ENCODE peak calls at places on chromosomes 13 and 19, in five cellular contexts. M, H, U, N and A are unnamed samples.

GRCh38 chr19:33794578-33795369 is 1.9 kb upstream of the KCTD15 start:
- DNase-seq in M (peak), U (no peak), N (no peak), H (no peak), A (no peak)

GRCh38 chr19:35637165-35637564 is 4.4 kb upstream of the ETV2 start:
- DNase-seq in H (no peak), N (no peak), U (no peak), M (no peak), A (no peak)

GRCh38 chr13:26022538-26023292 is 29.1 kb downstream of the SHISA2 start:
- DNase-seq in H (no peak), U (peak), M (peak), N (no peak), A (no peak)

GRCh38 chr19:40718774-40719391 is 2.0 kb downstream of the ITPKC start:
- DNase-seq in M (peak), N (no peak), U (peak), H (peak), A (no peak)

GRCh38 chr13:111203742-111204386 is 88.8 kb downstream of the ARHGEF7 start:
- DNase-seq in N (no peak), H (no peak), U (no peak), M (no peak), A (no peak)

GRCh38 chr19:18119243-18120105 is 21.9 kb downstream of the MAST3 start:
- DNase-seq in M (no peak), U (no peak), H (no peak), N (peak), A (peak)

GRCh38 chr19:2569596-2570465 is 93.9 kb downstream of the GADD45B start:
- DNase-seq in H (no peak), N (no peak), U (no peak), M (no peak), A (no peak)

GRCh38 chr19:44955500-44956439 is 590 bp downstream of the CLPTM1 start:
- DNase-seq in U (peak), N (no peak), M (no peak), H (no peak), A (no peak)

GRCh38 chr19:772730-773436 is 22.0 kb downstream of the MISP start:
- DNase-seq in U (no peak), N (no peak), H (no peak), M (no peak), A (no peak)

GRCh38 chr19:47036233-47036651 is 12.2 kb downstream of the TMEM160 start:
- DNase-seq in H (no peak), N (no peak), M (no peak), U (no peak), A (no peak)

DNA sequence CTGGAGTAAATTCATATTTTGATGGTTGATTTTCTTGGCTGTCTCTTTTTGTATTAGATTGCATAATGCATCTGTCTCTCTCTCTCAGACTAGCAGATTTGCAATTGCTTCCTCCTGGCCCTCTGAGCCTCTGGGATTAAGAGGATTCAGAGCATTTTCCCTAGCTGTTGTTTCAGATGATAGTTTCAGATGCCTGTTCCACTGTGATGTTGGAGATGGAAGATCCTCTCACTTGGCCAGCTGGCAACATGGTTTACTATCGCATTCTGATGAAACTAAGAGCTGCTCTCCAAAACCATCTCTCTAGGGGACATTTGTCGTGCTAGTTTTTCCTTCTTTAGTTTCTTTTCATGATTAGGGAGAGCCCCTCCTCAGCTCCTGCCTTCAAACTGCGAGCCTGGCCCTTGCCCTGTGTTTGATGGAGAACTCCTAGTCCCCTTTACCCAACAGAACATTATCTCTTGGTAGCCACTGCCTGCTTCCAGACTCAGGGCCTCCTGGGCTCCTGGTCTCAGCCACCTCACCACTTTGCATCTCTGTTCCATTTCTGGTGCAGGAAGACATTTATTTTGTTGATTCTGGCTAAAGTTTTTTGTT is 244.6 kb downstream of the B3GLCT start:
- DNase-seq in U (no peak), M (no peak), H (peak), N (no peak), A (no peak)
- H3K4me3 ChIP-seq in U (no peak), M (no peak), H (no peak), N (no peak), A (no peak)

DNA sequence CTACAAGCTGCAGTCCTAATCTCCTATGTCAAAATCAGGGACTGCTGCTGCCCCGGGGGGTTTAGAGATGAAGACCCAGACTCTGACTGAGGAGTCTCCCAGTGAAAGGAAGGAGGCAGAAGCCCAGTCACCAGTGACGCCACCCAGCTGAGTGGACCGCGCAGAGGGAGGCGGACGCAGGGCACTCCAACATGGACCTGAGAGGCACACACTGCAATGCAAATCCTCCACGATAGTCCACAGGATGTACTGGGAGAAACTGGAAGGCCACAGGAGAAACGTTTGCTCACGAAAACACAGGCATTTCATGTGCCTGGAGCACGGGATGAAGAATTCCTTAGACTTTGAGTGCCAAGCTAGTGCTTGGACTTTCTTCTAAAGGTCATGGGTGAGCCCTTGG is 58.3 kb downstream of the IRS2 start:
- DNase-seq in H (no peak), M (no peak), U (no peak), N (no peak), A (no peak)
- H3K4me3 ChIP-seq in H (no peak), M (no peak), U (no peak), N (no peak), A (no peak)

GRCh38 chr13:106990594-106990993 is 422.7 kb upstream of the ARGLU1 start:
- DNase-seq in N (no peak), H (no peak), M (no peak), U (no peak), A (no peak)
- H3K4me3 ChIP-seq in N (no peak), H (no peak), M (no peak), U (no peak), A (no peak)

GRCh38 chr13:113291997-113292862 is 4.8 kb upstream of the LAMP1 start:
- DNase-seq in H (no peak), M (peak), N (no peak), U (no peak), A (peak)

GRCh38 chr13:113297370-113297871 is 382 bp downstream of the LAMP1 start:
- DNase-seq in M (peak), U (peak), N (peak), H (no peak), A (no peak)

GRCh38 chr13:113298001-113298945 is 1.2 kb downstream of the LAMP1 start:
- DNase-seq in N (no peak), M (peak), U (peak), H (no peak), A (no peak)

GRCh38 chr13:113299951-113300350 is 2.9 kb downstream of the LAMP1 start:
- DNase-seq in U (no peak), M (no peak), N (no peak), H (no peak), A (no peak)

DNA sequence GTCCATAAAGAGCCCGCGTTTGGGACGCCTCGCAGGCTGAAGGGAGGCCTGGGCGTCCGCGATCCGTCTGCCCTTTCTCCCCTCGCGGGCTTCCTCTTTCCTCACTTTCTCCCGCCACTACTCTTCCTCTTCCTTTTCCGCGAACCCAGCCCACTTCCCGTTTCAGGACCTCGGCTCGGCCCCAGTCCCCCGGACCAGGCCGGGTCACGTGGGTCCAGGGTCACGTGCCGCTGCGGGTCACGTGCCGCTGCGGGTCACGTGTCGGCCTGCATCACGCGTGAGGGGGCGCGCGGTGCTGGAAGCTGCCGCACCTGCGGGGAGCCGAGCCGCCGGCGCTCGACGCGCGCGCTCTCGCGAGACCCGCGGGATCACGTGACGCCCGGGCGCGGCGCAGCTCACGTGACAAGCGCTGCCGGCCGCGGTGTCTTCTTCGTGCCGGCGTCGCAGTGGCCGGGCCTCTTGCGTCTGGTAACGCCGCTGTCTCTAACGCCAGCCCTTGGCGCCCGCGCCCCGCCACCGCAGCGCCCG is at the start of gene LAMP1:
- DNase-seq in M (peak), U (peak), H (peak), N (peak), A (peak)
- H3K4me3 ChIP-seq in M (peak), U (peak), H (peak), N (peak), A (peak)

GRCh38 chr19:14088634-14089411 is 1.7 kb downstream of the SAMD1 start:
- DNase-seq in M (no peak), H (no peak), N (no peak), U (no peak), A (no peak)
- H3K4me3 ChIP-seq in M (peak), H (no peak), N (no peak), U (peak), A (no peak)

DNA sequence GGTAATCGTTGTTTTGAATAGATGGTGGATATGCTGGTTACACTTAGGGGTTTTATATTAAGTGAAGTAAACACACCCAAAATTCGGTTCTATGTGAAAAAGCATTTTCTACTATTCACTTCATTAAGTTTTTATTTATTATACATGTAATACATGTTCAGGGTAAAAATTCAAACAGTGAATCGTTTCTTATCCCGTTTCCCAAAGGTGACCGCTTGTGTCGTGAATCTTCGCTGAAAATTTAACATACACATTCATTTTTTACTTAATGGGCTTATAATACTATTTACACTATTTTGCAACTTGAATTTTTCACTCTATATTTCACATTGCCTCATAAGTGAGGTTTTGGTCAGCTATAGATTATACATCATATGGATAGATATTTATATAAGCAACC is 24.5 kb downstream of the IPO5 start:
- DNase-seq in U (no peak), N (no peak), H (no peak), M (peak), A (no peak)
- H3K4me3 ChIP-seq in U (peak), N (no peak), H (no peak), M (peak), A (peak)

GRCh38 chr19:49869484-49870308 is 2.3 kb upstream of the PNKP start:
- DNase-seq in M (peak), N (peak), H (peak), U (peak), A (peak)
- H3K4me3 ChIP-seq in M (peak), N (peak), H (peak), U (peak), A (peak)